ENCODE peak calls at places on chromosomes 6 and 20, in four cellular contexts. D is AG10803, X is midbrain, K is NCI-H460. O is an unnamed sample.
A peak's percentile ranks its signal among the peaks of the same experiment; 100 is the strongest.

GRCh38 chr6:34791842-34792604 is at the start of gene BLTP3A:
- DNase-seq in D (peak; percentile 57), X (peak; percentile 75), K (peak; percentile 26), O (peak; percentile 92)

GRCh38 chr20:44306927-44307326 is 4.1 kb downstream of the FITM2 start:
- DNase-seq in K (no peak), X (no peak), D (no peak), O (no peak)

GRCh38 chr6:158942349-158942748 is 57.7 kb downstream of the RSPH3 start:
- DNase-seq in X (no peak), D (no peak), K (no peak), O (no peak)

GRCh38 chr6:87698618-87699017 is 3.4 kb downstream of the AKIRIN2 start:
- DNase-seq in K (no peak), D (peak; percentile 21), X (no peak), O (no peak)

GRCh38 chr6:108549741-108550140 is 11.0 kb upstream of the FOXO3 start:
- DNase-seq in K (no peak), X (no peak), D (peak; percentile 15), O (no peak)

GRCh38 chr6:148524976-148525375 is 182.3 kb downstream of the SASH1 start:
- DNase-seq in X (no peak), D (peak; percentile 86), K (no peak), O (peak; percentile 63)

GRCh38 chr20:31923388-31924271 is 28.2 kb downstream of the PDRG1 start:
- DNase-seq in D (no peak), X (no peak), K (no peak), O (peak; percentile 3)

GRCh38 chr20:10848810-10849370 is 175.1 kb upstream of the JAG1 start:
- DNase-seq in K (peak; percentile 24), X (no peak), D (peak; percentile 94), O (no peak)

GRCh38 chr20:50381771-50382593 is 128.2 kb upstream of the PTPN1 start:
- DNase-seq in X (peak; percentile 12), D (no peak), K (no peak), O (no peak)

GRCh38 chr20:50724851-50725721 is 6.3 kb upstream of the PARD6B start:
- DNase-seq in D (peak; percentile 89), X (no peak), K (no peak), O (peak; percentile 97)

GRCh38 chr20:13292486-13292885 is 71.4 kb downstream of the ISM1 start:
- DNase-seq in D (no peak), X (no peak), K (no peak), O (no peak)

GRCh38 chr6:157034433-157035230 is 257.5 kb downstream of the ARID1B start:
- DNase-seq in D (peak; percentile 66), X (peak; percentile 20), K (no peak), O (peak; percentile 76)

GRCh38 chr6:109349419-109349987 is 32.8 kb downstream of the CD164 start:
- DNase-seq in D (peak; percentile 81), X (peak; percentile 13), K (no peak), O (peak; percentile 95)

GRCh38 chr20:25859649-25860530 is 163.2 kb upstream of the ZNF337 start:
- DNase-seq in D (peak; percentile 43), K (no peak), X (peak; percentile 90), O (peak; percentile 68)

GRCh38 chr20:10259166-10259565 is 40.5 kb downstream of the SNAP25 start:
- DNase-seq in D (no peak), K (no peak), X (no peak), O (no peak)

GRCh38 chr20:45817652-45818194 is 5.3 kb downstream of the UBE2C start:
- DNase-seq in K (peak; percentile 48), X (no peak), D (peak; percentile 90), O (no peak)

GRCh38 chr20:63421913-63422312 is 50.5 kb downstream of the KCNQ2 start:
- DNase-seq in D (no peak), K (no peak), X (no peak), O (no peak)

GRCh38 chr6:129628101-129628815 is 81.7 kb downstream of the ARHGAP18 start:
- DNase-seq in K (no peak), D (no peak), X (peak; percentile 26), O (no peak)

GRCh38 chr6:2862712-2863174 is 21.1 kb upstream of the SERPINB1 start:
- DNase-seq in D (no peak), X (no peak), K (no peak), O (no peak)

GRCh38 chr20:50758469-50758868 is 27.1 kb downstream of the PARD6B start:
- DNase-seq in D (peak; percentile 30), K (no peak), X (no peak), O (no peak)

GRCh38 chr6:27726620-27727023 is 185.6 kb downstream of the OR2B2 start:
- DNase-seq in X (no peak), K (peak; percentile 7), D (no peak), O (no peak)

GRCh38 chr20:11047559-11047958 is 373.8 kb upstream of the JAG1 start:
- DNase-seq in D (no peak), K (no peak), X (no peak), O (no peak)

GRCh38 chr6:21845018-21845417 is 251.5 kb downstream of the SOX4 start:
- DNase-seq in X (peak; percentile 52), K (no peak), D (no peak), O (no peak)

GRCh38 chr6:56595490-56596122 is 47.1 kb downstream of the DST start:
- DNase-seq in K (no peak), X (peak; percentile 45), D (peak; percentile 68), O (peak; percentile 65)

GRCh38 chr6:43570876-43571441 is 4.9 kb downstream of the XPO5 start:
- DNase-seq in K (peak; percentile 15), X (no peak), D (peak; percentile 9), O (no peak)

O was measured in cardiac muscle cell.